ENCODE peak calls at places on chromosomes 6 and 20, in six cellular contexts. F is foreskin fibroblast; H is Peyer's patch; A is transverse colon; E is mesenchymal stem cell; K is CD8-positive, alpha-beta T cell. N is an unnamed sample.

GRCh38 chr6:148272084-148272483 is 70.6 kb upstream of the SASH1 start:
- DNase-seq in F (peak; percentile 95), H (no peak), A (no peak), E (peak; percentile 92), K (no peak), N (no peak)

GRCh38 chr6:66210964-66211363 is 503.9 kb upstream of the EYS start:
- DNase-seq in F (no peak), H (no peak), A (no peak), E (peak; percentile 6), K (no peak), N (no peak)

GRCh38 chr6:50141100-50141499 is 91.4 kb upstream of the DEFB112 start:
- DNase-seq in F (no peak), H (no peak), A (no peak), E (no peak), K (no peak), N (no peak)

GRCh38 chr6:41222045-41222444 is 6.1 kb upstream of the TREML4 start:
- DNase-seq in F (no peak), H (no peak), A (no peak), E (no peak), K (no peak), N (no peak)

GRCh38 chr6:163694988-163695942 is 280.7 kb downstream of the QKI start:
- DNase-seq in F (no peak), H (no peak), A (no peak), E (peak; percentile 22), K (no peak), N (no peak)

GRCh38 chr20:17898548-17898994 is 70.0 kb downstream of the SNX5 start:
- DNase-seq in F (peak; percentile 57), H (peak; percentile 65), A (peak; percentile 81), E (peak; percentile 75), K (peak; percentile 59), N (peak; percentile 73)

GRCh38 chr6:129657433-129657832 is 52.5 kb downstream of the ARHGAP18 start:
- DNase-seq in F (no peak), H (no peak), A (no peak), E (no peak), K (no peak), N (no peak)

GRCh38 chr6:169969372-169970099 is 218.1 kb downstream of the ERMARD start:
- DNase-seq in F (no peak), H (no peak), A (no peak), E (no peak), K (no peak), N (no peak)

GRCh38 chr6:142637624-142638023 is 307.4 kb downstream of the HIVEP2 start:
- DNase-seq in F (no peak), H (no peak), A (no peak), E (no peak), K (no peak), N (no peak)

GRCh38 chr6:153367006-153367405 is 235.9 kb upstream of the RGS17 start:
- DNase-seq in F (no peak), H (no peak), A (no peak), E (no peak), K (no peak), N (no peak)

GRCh38 chr6:44080561-44081521 is 46.4 kb downstream of the MRPL14 start:
- DNase-seq in F (no peak), H (no peak), A (no peak), E (no peak), K (no peak), N (no peak)

GRCh38 chr6:124073820-124074587 is 270.3 kb downstream of the NKAIN2 start:
- DNase-seq in F (no peak), H (no peak), A (no peak), E (no peak), K (no peak), N (no peak)

GRCh38 chr6:127403636-127404035 is 55.6 kb downstream of the KIAA0408 start:
- DNase-seq in F (no peak), H (no peak), A (no peak), E (no peak), K (no peak), N (no peak)

GRCh38 chr20:51531141-51531710 is 11.3 kb downstream of the NFATC2 start:
- DNase-seq in F (no peak), H (no peak), A (no peak), E (no peak), K (peak; percentile 47), N (no peak)

GRCh38 chr6:7166410-7167293 is 58.9 kb downstream of the RREB1 start:
- DNase-seq in F (no peak), H (no peak), A (peak; percentile 54), E (peak; percentile 85), K (no peak), N (no peak)

GRCh38 chr6:160462551-160463109 is 114.5 kb downstream of the SLC22A3 start:
- DNase-seq in F (peak; percentile 84), H (no peak), A (peak; percentile 13), E (peak; percentile 91), K (peak; percentile 35), N (no peak)

GRCh38 chr6:111985202-111985731 is 68.6 kb upstream of the CCN6 start:
- DNase-seq in F (peak; percentile 92), H (no peak), A (no peak), E (peak; percentile 85), K (no peak), N (no peak)

GRCh38 chr20:48772183-48772976 is 55.4 kb downstream of the PREX1 start:
- DNase-seq in F (no peak), H (peak; percentile 48), A (peak; percentile 40), E (no peak), K (no peak), N (peak; percentile 81)

GRCh38 chr20:32626859-32627636 is 41.9 kb upstream of the NOL4L start:
- DNase-seq in F (no peak), H (no peak), A (peak; percentile 24), E (no peak), K (no peak), N (no peak)

GRCh38 chr6:84635081-84635745 is 129.2 kb downstream of the TBX18 start:
- DNase-seq in F (peak; percentile 48), H (no peak), A (no peak), E (peak; percentile 61), K (no peak), N (no peak)

GRCh38 chr20:46618316-46619110 is 32.7 kb downstream of the SLC13A3 start:
- DNase-seq in F (no peak), H (no peak), A (no peak), E (no peak), K (no peak), N (no peak)

GRCh38 chr6:168825226-168826077 is 384.5 kb downstream of the SMOC2 start:
- DNase-seq in F (no peak), H (no peak), A (no peak), E (no peak), K (no peak), N (no peak)

GRCh38 chr6:88238065-88238464 is 71.9 kb upstream of the CNR1 start:
- DNase-seq in F (no peak), H (no peak), A (peak; percentile 33), E (no peak), K (no peak), N (no peak)

DNA sequence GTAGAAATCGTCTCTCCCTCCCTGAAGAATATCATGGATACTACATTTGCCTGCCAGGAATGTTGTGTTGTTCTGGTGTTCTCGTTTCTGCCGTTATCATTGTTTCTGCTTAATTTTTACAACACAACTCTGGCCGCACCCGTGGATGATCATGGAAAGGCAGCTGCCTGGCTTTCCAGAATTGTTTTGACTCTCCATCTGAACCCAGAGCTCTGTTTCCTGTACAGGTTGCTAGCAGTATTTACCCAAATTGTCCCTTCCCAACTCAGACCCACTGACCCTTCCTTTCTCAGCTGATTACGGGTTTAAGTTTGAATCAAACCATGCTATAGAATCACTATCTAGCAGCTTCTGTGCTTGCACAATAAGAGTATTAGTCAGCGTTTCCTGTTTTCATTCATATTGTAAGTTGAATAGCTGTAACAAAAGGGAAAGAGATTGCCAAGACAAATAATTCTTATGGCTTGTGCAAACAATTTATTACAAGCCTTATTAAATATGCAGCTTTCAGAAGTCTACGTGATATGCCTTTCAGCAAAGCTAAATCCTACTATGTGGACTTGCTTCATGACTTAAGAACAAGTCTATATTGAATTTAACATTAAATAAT is 139.0 kb downstream of the MTHFD1L start:
- DNase-seq in F (peak; percentile 80), H (no peak), A (no peak), E (peak; percentile 87), K (no peak), N (no peak)
- H3K4me3 ChIP-seq in F (no peak overlapping the region), H (no peak overlapping the region), A (no peak overlapping the region), E (no peak overlapping the region), K (no peak overlapping the region), N (no peak overlapping the region)

GRCh38 chr20:57698191-57698866 is 11.5 kb downstream of the PMEPA1 start:
- DNase-seq in F (peak; percentile 96), H (peak; percentile 63), A (peak; percentile 77), E (peak; percentile 95), K (no peak), N (no peak)
- H3K4me3 ChIP-seq in F (no peak overlapping the region), H (no peak overlapping the region), A (no peak overlapping the region), E (no peak overlapping the region), K (no peak overlapping the region), N (no peak overlapping the region)

GRCh38 chr6:99587792-99588191 is 18.8 kb upstream of the PRDM13 start:
- DNase-seq in F (no peak), H (no peak), A (no peak), E (no peak), K (no peak), N (no peak)
- H3K4me3 ChIP-seq in F (no peak overlapping the region), H (no peak overlapping the region), A (no peak overlapping the region), E (no peak overlapping the region), K (no peak overlapping the region), N (no peak overlapping the region)

DNA sequence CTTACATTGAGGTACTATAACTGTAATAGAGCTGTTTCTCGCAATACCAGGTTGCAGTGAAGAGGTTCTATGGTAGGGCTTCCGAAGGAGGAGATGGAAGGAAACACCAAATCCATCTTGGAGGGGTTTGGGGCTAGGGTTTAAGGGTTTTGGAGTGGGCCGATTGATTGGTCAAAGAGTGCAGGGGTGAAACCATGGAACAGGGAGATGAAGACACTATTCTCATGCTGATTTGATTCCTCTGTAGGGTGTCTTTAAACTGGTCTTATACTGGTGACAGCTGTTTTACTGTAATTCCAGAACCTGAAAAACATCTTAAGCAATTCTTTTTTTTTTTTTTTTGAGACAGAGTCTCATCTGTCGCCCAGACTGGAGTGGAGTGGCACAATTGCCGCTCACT is 7.8 kb downstream of the SMIM13 start:
- DNase-seq in F (no peak), H (no peak), A (no peak), E (no peak), K (no peak), N (no peak)
- H3K4me3 ChIP-seq in F (no peak overlapping the region), H (no peak overlapping the region), A (no peak overlapping the region), E (no peak overlapping the region), K (no peak overlapping the region), N (no peak overlapping the region)

DNA sequence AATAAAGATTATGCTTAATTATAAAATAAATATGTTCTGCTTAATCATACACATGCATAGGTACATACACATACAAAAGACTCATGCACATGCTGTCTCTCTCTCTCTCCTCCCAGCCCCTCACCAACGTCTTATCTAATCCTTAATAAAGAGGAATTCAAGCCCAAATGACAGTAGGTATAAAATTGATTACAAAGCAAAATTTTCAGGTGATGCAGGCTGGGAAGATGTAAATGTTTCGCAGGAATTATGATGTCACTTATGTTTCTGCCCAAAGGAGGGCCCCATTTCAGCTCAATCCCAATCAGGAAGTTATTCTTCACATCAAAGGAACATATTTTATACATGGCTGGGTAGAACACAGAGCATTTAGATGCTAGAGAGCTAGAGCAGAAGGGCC is 284.6 kb upstream of the ID4 start:
- DNase-seq in F (no peak), H (no peak), A (no peak), E (no peak), K (no peak), N (no peak)
- H3K4me3 ChIP-seq in F (no peak overlapping the region), H (no peak overlapping the region), A (no peak overlapping the region), E (no peak overlapping the region), K (no peak overlapping the region), N (no peak overlapping the region)

N was measured in upper lobe of right lung.